ENCODE peak calls at places on chromosomes 4 and X, in seven cellular contexts. E is HTR-8/SVneo; K is keratinocyte; A is activated CD8-positive, alpha-beta memory T cell treated with anti-CD3 and anti-CD28 coated beads for 24 hours; W is T-helper 1 cell; Q is Karpas-422; J is glutamatergic neuron. O is an unnamed sample.

GRCh38 chrX:20514358-20514757 is 247.6 kb upstream of the RPS6KA3 start:
- DNase-seq in E (peak), K (peak), A (no peak), W (no peak), Q (no peak), J (no peak), O (no peak)

GRCh38 chr4:186258216-186258811 is 7.7 kb upstream of the F11 start:
- DNase-seq in E (no peak), K (no peak), A (no peak), W (no peak), Q (no peak), J (no peak), O (no peak)

GRCh38 chr4:119523399-119523798 is 105.2 kb downstream of the PDE5A start:
- DNase-seq in E (no peak), K (no peak), A (no peak), W (no peak), Q (no peak), J (no peak), O (no peak)

GRCh38 chr4:25888781-25889180 is 25.2 kb upstream of the SMIM20 start:
- DNase-seq in E (no peak), K (no peak), A (no peak), W (no peak), Q (no peak), J (no peak), O (no peak)

GRCh38 chr4:153018716-153019115 is 82.6 kb downstream of the FHDC1 start:
- DNase-seq in E (no peak), K (no peak), A (no peak), W (no peak), Q (no peak), J (peak), O (no peak)

GRCh38 chr4:167031534-167032156 is 202.6 kb downstream of the SPOCK3 start:
- DNase-seq in E (no peak), K (no peak), A (no peak), W (no peak), Q (no peak), J (no peak), O (no peak)

GRCh38 chrX:3026074-3026588 is 15.1 kb upstream of the ARSF start:
- DNase-seq in E (no peak), K (no peak), A (no peak), W (no peak), Q (no peak), J (no peak), O (no peak)

GRCh38 chr4:125688841-125689240 is 374.1 kb downstream of the FAT4 start:
- DNase-seq in E (no peak), K (no peak), A (no peak), W (no peak), Q (no peak), J (no peak), O (no peak)

GRCh38 chr4:173522874-173523395 is 7.1 kb downstream of the HAND2 start:
- DNase-seq in E (no peak), K (no peak), A (no peak), W (no peak), Q (no peak), J (no peak), O (no peak)

GRCh38 chrX:43676960-43677582 is 21.0 kb downstream of the MAOA start:
- DNase-seq in E (no peak), K (no peak), A (no peak), W (no peak), Q (no peak), J (no peak), O (no peak)

GRCh38 chrX:26925088-26925487 is 538.1 kb downstream of the PPP4R3C start:
- DNase-seq in E (no peak), K (no peak), A (no peak), W (no peak), Q (no peak), J (no peak), O (no peak)

GRCh38 chr4:3767569-3768288 is 1.5 kb downstream of the ADRA2C start:
- DNase-seq in E (no peak), K (no peak), A (no peak), W (no peak), Q (no peak), J (peak), O (no peak)

GRCh38 chrX:9341305-9342201 is 123.3 kb upstream of the TBL1X start:
- DNase-seq in E (no peak), K (no peak), A (peak), W (peak), Q (peak), J (peak), O (peak)

GRCh38 chr4:89254847-89255246 is 52.8 kb downstream of the GPRIN3 start:
- DNase-seq in E (peak), K (no peak), A (peak), W (peak), Q (peak), J (peak), O (peak)

GRCh38 chr4:127856485-127857447 is 23.9 kb upstream of the PLK4 start:
- DNase-seq in E (no peak), K (peak), A (no peak), W (no peak), Q (peak), J (no peak), O (no peak)

GRCh38 chrX:13463608-13464007 is 105.8 kb upstream of the EGFL6 start:
- DNase-seq in E (peak), K (no peak), A (no peak), W (no peak), Q (no peak), J (peak), O (peak)

GRCh38 chrX:152220612-152221011 is 82.2 kb upstream of the MAGEA10 start:
- DNase-seq in E (no peak), K (peak), A (no peak), W (no peak), Q (no peak), J (no peak), O (no peak)

GRCh38 chrX:67717571-67717970 is 173.8 kb downstream of the AR start:
- DNase-seq in E (no peak), K (no peak), A (no peak), W (no peak), Q (no peak), J (no peak), O (no peak)

GRCh38 chr4:182533948-182534347 is 290.7 kb downstream of the TENM3 start:
- DNase-seq in E (no peak), K (peak), A (no peak), W (no peak), Q (no peak), J (no peak), O (no peak)

GRCh38 chr4:54708339-54709279 is 50.9 kb downstream of the KIT start:
- DNase-seq in E (no peak), K (no peak), A (no peak), W (no peak), Q (no peak), J (no peak), O (no peak)

GRCh38 chrX:9746148-9746880 is 19.3 kb downstream of the GPR143 start:
- DNase-seq in E (no peak), K (no peak), A (no peak), W (no peak), Q (no peak), J (no peak), O (no peak)

GRCh38 chrX:16839224-16839851 is 30.8 kb downstream of the RBBP7 start:
- DNase-seq in E (no peak), K (no peak), A (no peak), W (no peak), Q (no peak), J (no peak), O (no peak)

GRCh38 chrX:31590581-31591113 is 518.8 kb upstream of the FTHL17 start:
- DNase-seq in E (peak), K (peak), A (no peak), W (no peak), Q (no peak), J (no peak), O (no peak)

GRCh38 chr4:153260553-153261306 is 56.5 kb downstream of the TRIM2 start:
- DNase-seq in E (no peak), K (no peak), A (no peak), W (no peak), Q (no peak), J (no peak), O (no peak)

GRCh38 chr4:46886711-46887110 is 22.3 kb downstream of the COX7B2 start:
- DNase-seq in E (peak), K (no peak), A (no peak), W (no peak), Q (peak), J (no peak), O (no peak)